ENCODE peak calls at places on chromosomes 3 and 15, in six cellular contexts. One of them, this sample, is unnamed.

GRCh38 chr3:36734742-36735141 is 29.6 kb downstream of the DCLK3 start:
- DNase-seq in H1: no peak
- DNase-seq in trophoblast cell: peak; percentile 46
- DNase-seq in H9: no peak
- DNase-seq in neuronal stem cell: no peak
- DNase-seq in mesenchymal stem cell: no peak
- DNase-seq in this sample: no peak

GRCh38 chr15:42121021-42121420 is 26.7 kb upstream of the PLA2G4D start:
- DNase-seq in trophoblast cell: no peak
- DNase-seq in neuronal stem cell: no peak
- DNase-seq in H9: no peak
- DNase-seq in H1: no peak
- DNase-seq in mesenchymal stem cell: no peak
- DNase-seq in this sample: no peak

GRCh38 chr3:135918600-135918999 is 46.9 kb upstream of the PPP2R3A start:
- DNase-seq in mesenchymal stem cell: peak; percentile 50
- DNase-seq in neuronal stem cell: peak; percentile 11
- DNase-seq in H1: no peak
- DNase-seq in trophoblast cell: no peak
- DNase-seq in H9: no peak
- DNase-seq in this sample: peak; percentile 67

GRCh38 chr15:96160269-96160668 is 170.2 kb upstream of the NR2F2 start:
- DNase-seq in mesenchymal stem cell: no peak
- DNase-seq in H9: no peak
- DNase-seq in trophoblast cell: no peak
- DNase-seq in H1: no peak
- DNase-seq in neuronal stem cell: no peak
- DNase-seq in this sample: peak; percentile 16

GRCh38 chr3:146087121-146087520 is 73.9 kb downstream of the PLOD2 start:
- DNase-seq in mesenchymal stem cell: no peak
- DNase-seq in H9: no peak
- DNase-seq in H1: no peak
- DNase-seq in trophoblast cell: no peak
- DNase-seq in neuronal stem cell: no peak
- DNase-seq in this sample: no peak

GRCh38 chr3:145518639-145519038 is 642.3 kb downstream of the PLOD2 start:
- DNase-seq in neuronal stem cell: no peak
- DNase-seq in H1: no peak
- DNase-seq in mesenchymal stem cell: no peak
- DNase-seq in H9: no peak
- DNase-seq in trophoblast cell: no peak
- DNase-seq in this sample: no peak

GRCh38 chr15:57133127-57133968 is 214.9 kb downstream of the TCF12 start:
- DNase-seq in H9: no peak
- DNase-seq in mesenchymal stem cell: no peak
- DNase-seq in trophoblast cell: no peak
- DNase-seq in H1: no peak
- DNase-seq in neuronal stem cell: peak; percentile 79
- DNase-seq in this sample: peak; percentile 34

GRCh38 chr3:161333696-161334095 is 37.6 kb downstream of the SPTSSB start:
- DNase-seq in H9: no peak
- DNase-seq in neuronal stem cell: no peak
- DNase-seq in trophoblast cell: no peak
- DNase-seq in H1: no peak
- DNase-seq in mesenchymal stem cell: no peak
- DNase-seq in this sample: no peak

GRCh38 chr3:122085666-122086065 is 30.5 kb downstream of the CD86 start:
- DNase-seq in mesenchymal stem cell: no peak
- DNase-seq in neuronal stem cell: no peak
- DNase-seq in H9: no peak
- DNase-seq in trophoblast cell: no peak
- DNase-seq in H1: no peak
- DNase-seq in this sample: no peak

GRCh38 chr15:76335129-76335850 is 1.3 kb upstream of the ISL2 start:
- DNase-seq in H1: no peak
- DNase-seq in neuronal stem cell: no peak
- DNase-seq in mesenchymal stem cell: no peak
- DNase-seq in H9: peak; percentile 72
- DNase-seq in trophoblast cell: no peak
- DNase-seq in this sample: no peak

GRCh38 chr15:65824941-65825544 is 33.0 kb upstream of the DENND4A start:
- DNase-seq in mesenchymal stem cell: peak; percentile 51
- DNase-seq in neuronal stem cell: no peak
- DNase-seq in H1: no peak
- DNase-seq in H9: no peak
- DNase-seq in trophoblast cell: peak; percentile 55
- DNase-seq in this sample: peak; percentile 73

GRCh38 chr15:73994912-73995622 is 551 bp downstream of the PML start:
- DNase-seq in mesenchymal stem cell: peak; percentile 22
- DNase-seq in trophoblast cell: no peak
- DNase-seq in H9: no peak
- DNase-seq in neuronal stem cell: no peak
- DNase-seq in H1: no peak
- DNase-seq in this sample: no peak

GRCh38 chr3:128052831-128053419 is 688 bp downstream of the SEC61A1 start:
- DNase-seq in H9: no peak
- DNase-seq in mesenchymal stem cell: peak; percentile 37
- DNase-seq in neuronal stem cell: no peak
- DNase-seq in trophoblast cell: no peak
- DNase-seq in H1: no peak
- DNase-seq in this sample: no peak

GRCh38 chr3:46566040-46566631 is at the start of gene LRRC2:
- DNase-seq in mesenchymal stem cell: peak; percentile 86
- DNase-seq in trophoblast cell: no peak
- DNase-seq in H1: no peak
- DNase-seq in neuronal stem cell: no peak
- DNase-seq in H9: peak; percentile 71
- DNase-seq in this sample: peak; percentile 76

GRCh38 chr15:35680951-35681350 is 135.0 kb upstream of the DPH6 start:
- DNase-seq in trophoblast cell: no peak
- DNase-seq in H9: no peak
- DNase-seq in mesenchymal stem cell: no peak
- DNase-seq in H1: no peak
- DNase-seq in neuronal stem cell: no peak
- DNase-seq in this sample: no peak

DNA sequence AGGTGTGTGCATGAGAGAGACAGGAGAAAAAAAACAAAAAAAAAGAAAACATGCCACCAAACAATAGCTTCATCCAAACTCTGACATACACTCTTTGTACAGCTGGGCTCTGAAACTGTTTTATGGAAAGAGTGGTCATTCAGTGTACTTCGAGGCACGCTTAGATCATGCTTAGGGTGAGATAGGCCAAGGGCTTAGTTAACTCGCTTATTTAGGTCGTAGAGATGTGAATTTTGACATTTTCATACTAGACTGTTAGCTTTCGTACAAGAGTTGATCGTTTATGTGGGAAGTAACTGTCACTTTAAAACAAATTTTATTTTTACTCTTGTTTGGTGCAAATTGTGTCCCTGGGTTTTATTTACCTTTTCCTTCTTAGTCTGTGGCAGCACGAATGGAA is 166.4 kb downstream of the GHSR start:
- DNase-seq in H1: no peak
- DNase-seq in H9: no peak
- DNase-seq in trophoblast cell: no peak
- DNase-seq in mesenchymal stem cell: no peak
- DNase-seq in neuronal stem cell: no peak
- DNase-seq in this sample: no peak
- H4K91ac ChIP-seq in H1: no peak overlapping the region
- H4K91ac ChIP-seq in H9: no peak overlapping the region
- H4K91ac ChIP-seq in trophoblast cell: no peak overlapping the region
- H4K91ac ChIP-seq in mesenchymal stem cell: no peak overlapping the region
- H4K91ac ChIP-seq in neuronal stem cell: no peak overlapping the region
- H4K91ac ChIP-seq in this sample: no peak overlapping the region

DNA sequence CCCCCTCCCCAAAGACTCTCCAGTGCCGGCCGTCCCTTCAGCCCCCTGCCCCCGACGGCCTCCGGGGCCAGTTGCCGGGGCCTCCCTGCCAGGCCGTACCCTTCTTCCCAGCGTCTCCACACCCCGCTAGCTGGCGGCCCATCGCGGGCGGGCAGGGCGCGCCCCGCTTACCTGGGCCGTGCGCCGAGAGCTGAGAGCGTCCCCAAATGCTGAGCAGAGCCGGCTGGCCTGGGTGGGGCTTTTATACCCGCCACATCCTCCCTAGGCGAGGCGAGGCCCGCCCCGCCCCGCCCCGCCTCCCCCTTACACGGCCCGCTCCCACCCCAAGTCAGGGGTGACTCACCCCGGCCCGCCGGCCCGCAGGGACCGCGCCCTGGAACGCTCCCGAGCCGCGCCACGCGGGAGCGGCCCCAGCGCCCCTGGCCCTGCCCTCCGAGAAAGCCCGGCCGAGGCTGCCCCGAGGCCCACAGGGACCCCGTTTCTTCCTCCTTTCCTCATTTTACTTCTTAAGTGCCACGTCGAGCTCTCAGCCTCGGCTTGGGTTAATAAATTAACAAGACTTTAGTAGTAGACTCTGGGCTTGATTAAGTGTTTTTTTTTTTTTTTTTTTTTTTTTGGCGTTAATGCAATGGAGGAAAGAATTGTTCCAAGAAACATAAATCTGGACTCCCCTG is at the start of gene ANXA2:
- DNase-seq in mesenchymal stem cell: peak; percentile 90
- DNase-seq in H9: peak; percentile 86
- DNase-seq in H1: no peak
- DNase-seq in neuronal stem cell: no peak
- DNase-seq in trophoblast cell: peak; percentile 86
- DNase-seq in this sample: peak; percentile 84
- H4K91ac ChIP-seq in mesenchymal stem cell: peak within 1 kb of the TSS; percentile 100
- H4K91ac ChIP-seq in H9: no peak within 1 kb of the TSS
- H4K91ac ChIP-seq in H1: no peak within 1 kb of the TSS
- H4K91ac ChIP-seq in neuronal stem cell: peak within 1 kb of the TSS; percentile 25
- H4K91ac ChIP-seq in trophoblast cell: peak within 1 kb of the TSS; percentile 99
- H4K91ac ChIP-seq in this sample: peak within 1 kb of the TSS; percentile 97

GRCh38 chr3:4505688-4506558 is 12.8 kb downstream of the ITPR1 start:
- DNase-seq in H9: no peak
- DNase-seq in trophoblast cell: no peak
- DNase-seq in neuronal stem cell: no peak
- DNase-seq in H1: no peak
- DNase-seq in mesenchymal stem cell: no peak
- DNase-seq in this sample: no peak
- H4K91ac ChIP-seq in H9: no peak overlapping the region
- H4K91ac ChIP-seq in trophoblast cell: no peak overlapping the region
- H4K91ac ChIP-seq in neuronal stem cell: no peak overlapping the region
- H4K91ac ChIP-seq in H1: no peak overlapping the region
- H4K91ac ChIP-seq in mesenchymal stem cell: no peak overlapping the region
- H4K91ac ChIP-seq in this sample: no peak overlapping the region

DNA sequence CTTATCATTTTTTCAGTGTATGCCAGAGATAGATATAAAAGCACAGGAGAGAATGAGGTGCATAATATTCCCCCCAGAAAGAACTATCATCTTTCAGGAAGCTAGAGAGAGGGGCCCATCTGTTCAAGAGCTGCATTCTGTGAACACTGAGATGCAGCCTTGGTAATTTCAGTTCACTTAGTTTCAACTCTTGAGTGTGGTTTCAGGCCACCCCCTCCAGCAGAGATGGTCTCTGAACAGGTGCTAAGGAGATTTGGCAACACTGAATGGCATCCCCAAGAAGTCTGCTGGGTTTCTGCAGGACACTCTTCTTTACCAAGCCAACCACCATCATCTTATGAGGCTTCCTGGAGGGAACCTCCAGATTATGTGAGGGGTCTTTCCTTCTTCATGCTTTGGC is 30.4 kb upstream of the LIMD1 start:
- DNase-seq in mesenchymal stem cell: no peak
- DNase-seq in neuronal stem cell: no peak
- DNase-seq in H9: no peak
- DNase-seq in H1: no peak
- DNase-seq in trophoblast cell: no peak
- DNase-seq in this sample: no peak
- H4K91ac ChIP-seq in mesenchymal stem cell: no peak overlapping the region
- H4K91ac ChIP-seq in neuronal stem cell: no peak overlapping the region
- H4K91ac ChIP-seq in H9: no peak overlapping the region
- H4K91ac ChIP-seq in H1: no peak overlapping the region
- H4K91ac ChIP-seq in trophoblast cell: no peak overlapping the region
- H4K91ac ChIP-seq in this sample: no peak overlapping the region

GRCh38 chr3:187136347-187136746 is 2.9 kb downstream of the RPL39L start:
- DNase-seq in mesenchymal stem cell: no peak
- DNase-seq in neuronal stem cell: no peak
- DNase-seq in H1: no peak
- DNase-seq in H9: no peak
- DNase-seq in trophoblast cell: no peak
- DNase-seq in this sample: no peak

GRCh38 chr3:187139126-187139894 is at the start of gene RPL39L:
- DNase-seq in H9: peak; percentile 92
- DNase-seq in mesenchymal stem cell: peak; percentile 86
- DNase-seq in H1: peak; percentile 75
- DNase-seq in trophoblast cell: peak; percentile 90
- DNase-seq in neuronal stem cell: peak; percentile 81
- DNase-seq in this sample: peak; percentile 76

GRCh38 chr3:187136936-187137335 is 2.4 kb downstream of the RPL39L start:
- DNase-seq in trophoblast cell: no peak
- DNase-seq in neuronal stem cell: no peak
- DNase-seq in H1: no peak
- DNase-seq in H9: no peak
- DNase-seq in mesenchymal stem cell: peak; percentile 24
- DNase-seq in this sample: peak; percentile 74

DNA sequence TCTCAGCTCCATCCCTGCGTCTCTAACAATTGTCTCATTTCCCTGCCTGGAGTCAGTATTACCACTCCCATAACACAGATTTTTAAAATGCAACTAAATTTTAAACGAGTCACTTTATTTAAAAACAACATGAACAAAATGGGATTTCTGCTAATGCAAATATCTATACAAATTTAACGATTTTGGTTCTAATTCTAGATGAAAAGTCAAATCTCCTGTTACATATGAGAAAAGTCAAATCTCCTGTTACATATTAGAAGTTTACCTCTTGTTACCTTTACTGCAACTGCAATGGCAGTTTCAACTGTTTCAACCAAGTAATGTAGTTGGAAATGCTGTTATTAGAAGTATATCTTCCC is 578 bp upstream of the RPL39L start:
- DNase-seq in H9: no peak
- DNase-seq in neuronal stem cell: no peak
- DNase-seq in trophoblast cell: no peak
- DNase-seq in mesenchymal stem cell: no peak
- DNase-seq in H1: no peak
- DNase-seq in this sample: no peak
- H4K91ac ChIP-seq in H9: no peak overlapping the region
- H4K91ac ChIP-seq in neuronal stem cell: no peak overlapping the region
- H4K91ac ChIP-seq in trophoblast cell: no peak overlapping the region
- H4K91ac ChIP-seq in mesenchymal stem cell: no peak overlapping the region
- H4K91ac ChIP-seq in H1: no peak overlapping the region
- H4K91ac ChIP-seq in this sample: no peak overlapping the region

GRCh38 chr3:87498358-87499080 is 222.1 kb upstream of the POU1F1 start:
- DNase-seq in trophoblast cell: no peak
- DNase-seq in neuronal stem cell: no peak
- DNase-seq in H9: no peak
- DNase-seq in mesenchymal stem cell: no peak
- DNase-seq in H1: no peak
- DNase-seq in this sample: no peak
- H4K91ac ChIP-seq in trophoblast cell: no peak overlapping the region
- H4K91ac ChIP-seq in neuronal stem cell: no peak overlapping the region
- H4K91ac ChIP-seq in H9: no peak overlapping the region
- H4K91ac ChIP-seq in mesenchymal stem cell: no peak overlapping the region
- H4K91ac ChIP-seq in H1: no peak overlapping the region
- H4K91ac ChIP-seq in this sample: no peak overlapping the region

This sample was measured in IMR-90.